ENCODE peak calls at places on chromosomes 7 and 10, in six cellular contexts. One of them, this sample, is unnamed.

GRCh38 chr7:43119371-43120069 is 7.1 kb downstream of the HECW1 start:
- DNase-seq in body of pancreas: peak
- DNase-seq in mucosa of descending colon: no peak
- DNase-seq in dorsolateral prefrontal cortex: no peak
- DNase-seq in suprapubic skin: no peak
- DNase-seq in cardiac fibroblast: peak
- DNase-seq in this sample: no peak

GRCh38 chr7:131027287-131027773 is 293.3 kb upstream of the KLF14 start:
- DNase-seq in dorsolateral prefrontal cortex: peak
- DNase-seq in suprapubic skin: no peak
- DNase-seq in cardiac fibroblast: peak
- DNase-seq in body of pancreas: peak
- DNase-seq in mucosa of descending colon: no peak
- DNase-seq in this sample: peak

GRCh38 chr7:3089493-3089892 is 45.8 kb upstream of the CARD11 start:
- DNase-seq in dorsolateral prefrontal cortex: no peak
- DNase-seq in cardiac fibroblast: peak
- DNase-seq in body of pancreas: no peak
- DNase-seq in suprapubic skin: no peak
- DNase-seq in mucosa of descending colon: no peak
- DNase-seq in this sample: peak

GRCh38 chr7:46603780-46604725 is 683.0 kb upstream of the IGFBP3 start:
- DNase-seq in body of pancreas: peak
- DNase-seq in mucosa of descending colon: peak
- DNase-seq in dorsolateral prefrontal cortex: no peak
- DNase-seq in cardiac fibroblast: peak
- DNase-seq in suprapubic skin: peak
- DNase-seq in this sample: no peak

GRCh38 chr10:87053577-87054181 is 33.6 kb downstream of the FAM25A start:
- DNase-seq in body of pancreas: no peak
- DNase-seq in suprapubic skin: no peak
- DNase-seq in mucosa of descending colon: no peak
- DNase-seq in cardiac fibroblast: no peak
- DNase-seq in dorsolateral prefrontal cortex: no peak
- DNase-seq in this sample: no peak

GRCh38 chr7:129163875-129164544 is 19.5 kb downstream of the TSPAN33 start:
- DNase-seq in cardiac fibroblast: peak
- DNase-seq in mucosa of descending colon: no peak
- DNase-seq in suprapubic skin: no peak
- DNase-seq in body of pancreas: no peak
- DNase-seq in dorsolateral prefrontal cortex: no peak
- DNase-seq in this sample: peak

GRCh38 chr7:28052933-28053332 is 127.7 kb downstream of the JAZF1 start:
- DNase-seq in body of pancreas: no peak
- DNase-seq in dorsolateral prefrontal cortex: no peak
- DNase-seq in mucosa of descending colon: no peak
- DNase-seq in suprapubic skin: no peak
- DNase-seq in cardiac fibroblast: peak
- DNase-seq in this sample: no peak

GRCh38 chr7:133310232-133310852 is 57.5 kb downstream of the EXOC4 start:
- DNase-seq in suprapubic skin: no peak
- DNase-seq in cardiac fibroblast: peak
- DNase-seq in dorsolateral prefrontal cortex: no peak
- DNase-seq in body of pancreas: peak
- DNase-seq in mucosa of descending colon: no peak
- DNase-seq in this sample: no peak

GRCh38 chr7:129765352-129765751 is 153.8 kb downstream of the NRF1 start:
- DNase-seq in mucosa of descending colon: no peak
- DNase-seq in body of pancreas: no peak
- DNase-seq in dorsolateral prefrontal cortex: no peak
- DNase-seq in cardiac fibroblast: no peak
- DNase-seq in suprapubic skin: no peak
- DNase-seq in this sample: no peak

GRCh38 chr10:74208997-74209396 is 58.0 kb downstream of the ADK start:
- DNase-seq in dorsolateral prefrontal cortex: no peak
- DNase-seq in cardiac fibroblast: no peak
- DNase-seq in suprapubic skin: no peak
- DNase-seq in body of pancreas: no peak
- DNase-seq in mucosa of descending colon: no peak
- DNase-seq in this sample: no peak

GRCh38 chr7:2162959-2163358 is 69.8 kb downstream of the MAD1L1 start:
- DNase-seq in mucosa of descending colon: no peak
- DNase-seq in body of pancreas: no peak
- DNase-seq in suprapubic skin: no peak
- DNase-seq in cardiac fibroblast: no peak
- DNase-seq in dorsolateral prefrontal cortex: peak
- DNase-seq in this sample: no peak

GRCh38 chr10:116654816-116655215 is 34.1 kb downstream of the PNLIPRP2 start:
- DNase-seq in mucosa of descending colon: no peak
- DNase-seq in suprapubic skin: no peak
- DNase-seq in cardiac fibroblast: no peak
- DNase-seq in body of pancreas: peak
- DNase-seq in dorsolateral prefrontal cortex: no peak
- DNase-seq in this sample: peak

GRCh38 chr10:132335189-132336063 is 3.4 kb downstream of the LRRC27 start:
- DNase-seq in dorsolateral prefrontal cortex: no peak
- DNase-seq in body of pancreas: peak
- DNase-seq in mucosa of descending colon: no peak
- DNase-seq in cardiac fibroblast: no peak
- DNase-seq in suprapubic skin: no peak
- DNase-seq in this sample: peak

DNA sequence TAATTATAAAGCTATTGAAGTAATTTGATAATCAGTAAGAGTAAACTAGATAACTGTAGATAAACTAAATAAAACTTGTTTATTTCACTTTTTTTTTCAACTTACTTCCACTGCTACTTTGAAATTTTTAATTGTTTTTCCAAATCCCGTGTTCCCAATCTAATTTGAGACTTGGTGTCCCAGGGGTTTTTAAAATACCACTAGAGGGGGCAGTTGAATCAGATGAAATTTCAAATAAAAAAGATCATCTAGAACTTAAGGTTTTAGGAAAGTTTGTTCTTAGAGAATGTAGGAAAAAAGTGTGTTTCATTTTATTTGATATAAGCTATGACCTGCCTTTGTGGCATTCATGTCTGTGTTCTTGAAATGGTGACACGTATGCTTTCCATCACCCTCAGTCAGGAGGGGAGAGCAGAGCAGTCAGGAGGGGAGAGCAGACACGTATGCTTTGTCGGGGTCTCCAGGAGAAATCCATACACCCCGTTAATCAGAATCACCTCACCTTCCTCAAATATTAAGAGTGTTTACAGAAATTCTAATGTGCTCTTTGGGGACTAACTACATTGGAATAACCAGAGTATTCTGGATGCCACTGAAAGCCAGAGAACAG is 49.9 kb downstream of the C10orf67 start:
- DNase-seq in body of pancreas: no peak
- DNase-seq in mucosa of descending colon: no peak
- DNase-seq in dorsolateral prefrontal cortex: no peak
- DNase-seq in cardiac fibroblast: peak
- DNase-seq in suprapubic skin: no peak
- DNase-seq in this sample: no peak
- TF ChIP-seq CTCF in body of pancreas: peak
- TF ChIP-seq CTCF in mucosa of descending colon: no peak
- TF ChIP-seq CTCF in dorsolateral prefrontal cortex: peak
- TF ChIP-seq CTCF in cardiac fibroblast: peak
- TF ChIP-seq CTCF in suprapubic skin: no peak
- TF ChIP-seq CTCF in this sample: peak

DNA sequence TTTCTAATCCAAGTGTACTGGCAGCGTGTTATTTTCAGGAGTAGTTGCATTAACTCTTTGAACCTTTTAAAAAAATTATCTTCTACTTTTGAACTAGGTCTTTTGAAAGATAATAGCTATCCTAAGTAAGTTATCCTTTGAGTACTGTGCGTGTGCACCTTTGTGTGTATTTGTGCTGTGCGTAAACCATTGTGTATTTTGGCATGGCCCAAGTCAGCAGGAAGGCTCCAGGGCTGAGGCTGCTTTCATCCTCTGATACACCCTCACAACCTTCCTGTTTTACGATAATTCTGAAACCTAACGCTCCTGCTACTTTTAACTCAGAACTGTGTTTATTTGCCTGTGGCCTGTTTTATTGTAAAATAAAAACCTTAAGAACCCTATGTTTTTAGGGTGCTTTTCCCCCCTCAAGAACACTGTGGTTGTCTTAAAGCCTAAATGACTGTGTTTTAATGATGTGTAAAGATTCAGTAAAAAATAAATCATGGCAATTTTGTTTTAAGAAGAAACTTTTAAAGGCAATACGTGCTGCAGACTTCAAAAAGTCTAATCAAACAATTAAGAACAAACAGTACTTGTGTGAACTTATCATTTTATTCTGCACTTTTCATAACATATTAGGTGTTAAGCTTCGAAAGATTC is 57.5 kb downstream of the HDAC9 start:
- DNase-seq in body of pancreas: no peak
- DNase-seq in dorsolateral prefrontal cortex: no peak
- DNase-seq in suprapubic skin: no peak
- DNase-seq in mucosa of descending colon: no peak
- DNase-seq in cardiac fibroblast: peak
- DNase-seq in this sample: no peak
- H3K4me3 ChIP-seq in body of pancreas: no peak
- H3K4me3 ChIP-seq in dorsolateral prefrontal cortex: no peak
- H3K4me3 ChIP-seq in suprapubic skin: no peak
- H3K4me3 ChIP-seq in mucosa of descending colon: no peak
- H3K4me3 ChIP-seq in cardiac fibroblast: no peak
- H3K4me3 ChIP-seq in this sample: no peak

GRCh38 chr10:92079003-92079402 is 155.4 kb downstream of the BTAF1 start:
- DNase-seq in suprapubic skin: no peak
- DNase-seq in dorsolateral prefrontal cortex: no peak
- DNase-seq in cardiac fibroblast: no peak
- DNase-seq in body of pancreas: no peak
- DNase-seq in mucosa of descending colon: no peak
- DNase-seq in this sample: no peak

GRCh38 chr10:92082583-92083280 is 159.2 kb downstream of the BTAF1 start:
- DNase-seq in mucosa of descending colon: no peak
- DNase-seq in dorsolateral prefrontal cortex: no peak
- DNase-seq in suprapubic skin: no peak
- DNase-seq in body of pancreas: no peak
- DNase-seq in cardiac fibroblast: no peak
- DNase-seq in this sample: no peak

GRCh38 chr10:92076722-92077121 is 153.2 kb downstream of the BTAF1 start:
- DNase-seq in cardiac fibroblast: no peak
- DNase-seq in dorsolateral prefrontal cortex: no peak
- DNase-seq in body of pancreas: peak
- DNase-seq in suprapubic skin: no peak
- DNase-seq in mucosa of descending colon: no peak
- DNase-seq in this sample: no peak

GRCh38 chr10:92081641-92082040 is 158.1 kb downstream of the BTAF1 start:
- DNase-seq in body of pancreas: no peak
- DNase-seq in mucosa of descending colon: no peak
- DNase-seq in suprapubic skin: no peak
- DNase-seq in cardiac fibroblast: no peak
- DNase-seq in dorsolateral prefrontal cortex: no peak
- DNase-seq in this sample: no peak

DNA sequence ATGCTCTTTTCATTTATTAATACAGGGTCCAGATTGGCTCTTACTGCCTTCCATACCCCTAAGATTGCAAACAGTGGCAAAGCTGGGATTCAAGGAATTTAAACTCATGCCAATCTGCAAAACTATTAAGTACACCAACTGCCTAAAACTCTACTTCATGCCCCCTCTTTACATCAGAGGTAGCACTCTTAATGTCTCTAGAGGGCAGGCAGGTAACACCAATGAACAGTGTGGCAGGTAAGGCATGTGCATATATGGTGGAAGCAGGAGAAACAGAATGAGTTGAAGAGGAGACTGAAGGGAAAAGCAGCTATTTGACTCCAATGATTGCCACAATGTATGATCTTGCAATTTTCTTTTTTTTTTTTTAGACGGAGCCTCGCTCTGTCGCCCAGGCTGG is 156.7 kb downstream of the BTAF1 start:
- DNase-seq in body of pancreas: no peak
- DNase-seq in suprapubic skin: no peak
- DNase-seq in cardiac fibroblast: no peak
- DNase-seq in mucosa of descending colon: no peak
- DNase-seq in dorsolateral prefrontal cortex: no peak
- DNase-seq in this sample: no peak
- TF ChIP-seq CTCF in body of pancreas: no peak
- TF ChIP-seq CTCF in suprapubic skin: no peak
- TF ChIP-seq CTCF in cardiac fibroblast: no peak
- TF ChIP-seq CTCF in mucosa of descending colon: no peak
- TF ChIP-seq CTCF in dorsolateral prefrontal cortex: no peak
- TF ChIP-seq CTCF in this sample: no peak

DNA sequence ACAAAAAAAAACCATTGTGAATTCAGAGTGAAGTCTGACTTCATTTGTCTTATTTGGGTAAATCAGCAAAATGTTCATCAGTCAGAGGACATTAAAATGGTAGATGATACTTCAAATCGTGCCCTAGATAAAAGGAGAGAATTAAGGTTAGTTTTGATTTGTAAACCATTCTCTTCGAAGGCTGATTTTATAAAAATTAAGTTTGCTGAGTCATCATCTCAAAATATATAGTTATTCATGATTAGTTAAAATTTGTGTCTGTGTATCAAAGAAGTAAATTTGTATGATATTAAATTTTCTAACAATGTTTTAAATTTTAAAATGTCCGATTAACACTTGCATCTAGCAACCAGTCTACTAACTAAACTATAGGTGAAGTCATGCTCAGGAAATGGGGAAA is 35.3 kb downstream of the MET start:
- DNase-seq in body of pancreas: no peak
- DNase-seq in dorsolateral prefrontal cortex: no peak
- DNase-seq in mucosa of descending colon: no peak
- DNase-seq in suprapubic skin: no peak
- DNase-seq in cardiac fibroblast: no peak
- DNase-seq in this sample: no peak
- H3K4me3 ChIP-seq in body of pancreas: no peak
- H3K4me3 ChIP-seq in dorsolateral prefrontal cortex: no peak
- H3K4me3 ChIP-seq in mucosa of descending colon: no peak
- H3K4me3 ChIP-seq in suprapubic skin: no peak
- H3K4me3 ChIP-seq in cardiac fibroblast: no peak
- H3K4me3 ChIP-seq in this sample: no peak